ENCODE peak calls at places on chromosome 12, in four cellular contexts. E is upper lobe of right lung, N is Caco-2, Q is endothelial cell of umbilical vein. X is an unnamed sample.

GRCh38 chr12:4961311-4961710 is 51.6 kb downstream of the KCNA1 start:
- DNase-seq in E (no peak), N (no peak), Q (no peak), X (no peak)

GRCh38 chr12:52903285-52903854 is 1.5 kb downstream of the KRT8 start:
- DNase-seq in E (peak; percentile 91), N (no peak), Q (peak; percentile 75), X (no peak)

GRCh38 chr12:54412786-54413185 is 6.3 kb downstream of the ITGA5 start:
- DNase-seq in E (no peak), N (no peak), Q (peak; percentile 39), X (no peak)

GRCh38 chr12:12926571-12927071 is 25.3 kb downstream of the GPRC5D start:
- DNase-seq in E (no peak), N (peak; percentile 47), Q (no peak), X (no peak)

GRCh38 chr12:73863541-73863940 is 674.1 kb upstream of the ATXN7L3B start:
- DNase-seq in E (no peak), N (no peak), Q (peak; percentile 68), X (peak; percentile 4)

GRCh38 chr12:121918679-121919038 is 267 bp downstream of the CFAP251 start:
- DNase-seq in E (no peak), N (no peak), Q (no peak), X (no peak)

GRCh38 chr12:101795786-101796185 is 35.0 kb downstream of the GNPTAB start:
- DNase-seq in E (no peak), N (no peak), Q (no peak), X (no peak)

GRCh38 chr12:81998761-81999378 is 239.7 kb upstream of the PPFIA2 start:
- DNase-seq in E (no peak), N (no peak), Q (no peak), X (no peak)

GRCh38 chr12:96606134-96606533 is 116.8 kb downstream of the CFAP54 start:
- DNase-seq in E (no peak), N (no peak), Q (no peak), X (no peak)

GRCh38 chr12:66552753-66553152 is 126.1 kb downstream of the GRIP1 start:
- DNase-seq in E (no peak), N (no peak), Q (no peak), X (no peak)

GRCh38 chr12:105980533-105980932 is 158.2 kb downstream of the NUAK1 start:
- DNase-seq in E (no peak), N (no peak), Q (no peak), X (no peak)

GRCh38 chr12:94284859-94285258 is 136.5 kb downstream of the PLXNC1 start:
- DNase-seq in E (no peak), N (no peak), Q (no peak), X (no peak)

GRCh38 chr12:114480309-114481199 is 74.6 kb upstream of the TBX5 start:
- DNase-seq in E (no peak), N (no peak), Q (no peak), X (no peak)
- H3K4me3 ChIP-seq in E (peak overlapping the region; percentile 47), N (no peak overlapping the region), Q (no peak overlapping the region), X (no peak overlapping the region)

DNA sequence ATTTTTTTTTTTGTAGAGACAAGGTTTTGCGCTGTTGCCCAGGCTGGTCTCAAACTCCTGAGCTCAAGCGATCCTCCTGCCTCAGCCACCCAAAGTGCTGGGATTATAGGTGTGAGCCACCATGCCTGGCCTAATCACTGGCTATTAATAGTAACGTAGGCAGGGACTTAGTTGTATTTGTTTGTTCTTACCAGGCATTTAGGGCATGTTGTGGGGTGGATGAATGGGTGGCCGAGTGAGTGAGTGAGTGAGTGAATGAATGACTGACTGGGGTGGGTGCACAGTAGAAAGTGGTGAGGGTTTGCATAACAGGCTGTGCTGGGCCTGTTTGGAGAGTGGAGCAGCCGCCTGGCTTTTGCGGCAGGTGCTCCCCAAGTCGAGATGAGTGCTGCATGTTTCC is 87.0 kb downstream of the FOXN4 start:
- DNase-seq in E (no peak), N (no peak), Q (no peak), X (no peak)
- H3K36me3 ChIP-seq in E (peaks cover 77% of the 10 kb centered on the region), N (peaks cover 2% of the 10 kb centered on the region), Q (no peaks in the 10 kb centered on the region), X (no peaks in the 10 kb centered on the region)

DNA sequence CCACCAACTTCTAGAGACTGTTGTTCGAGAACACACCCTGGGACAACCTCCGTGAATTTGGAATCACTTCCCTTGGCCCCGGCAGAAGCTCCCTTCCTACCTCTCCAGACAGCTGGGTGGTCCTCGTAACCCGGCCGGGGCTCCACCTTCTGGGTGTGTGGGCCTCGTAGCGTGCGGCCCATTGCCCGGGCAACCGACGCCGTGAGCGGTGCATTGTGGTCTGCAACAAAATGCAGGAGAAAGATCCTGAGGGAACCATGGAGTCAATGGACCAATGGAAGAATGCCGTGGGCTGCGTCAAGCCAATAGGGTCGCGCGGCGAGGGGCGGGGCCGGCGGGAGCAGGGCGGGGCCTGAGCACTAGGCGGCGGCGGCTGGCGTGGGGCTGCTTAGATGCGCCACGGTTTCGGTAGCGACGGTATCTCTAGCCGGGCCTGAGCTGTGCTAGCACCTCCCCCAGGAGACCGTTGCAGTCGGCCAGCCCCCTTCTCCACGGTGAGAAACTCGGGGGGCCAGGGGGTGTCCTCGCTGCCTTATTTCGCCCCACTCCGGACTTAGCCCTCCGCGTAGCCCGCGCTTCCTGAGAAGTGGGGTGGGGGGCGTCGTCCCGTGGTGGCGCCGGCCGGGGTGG is at the start of gene DYNLL1:
- DNase-seq in E (peak; percentile 97), N (peak; percentile 98), Q (peak; percentile 98), X (peak; percentile 71)
- TF ChIP-seq CTCF in E (no peak), N (no peak), Q (no peak), X (no peak)

DNA sequence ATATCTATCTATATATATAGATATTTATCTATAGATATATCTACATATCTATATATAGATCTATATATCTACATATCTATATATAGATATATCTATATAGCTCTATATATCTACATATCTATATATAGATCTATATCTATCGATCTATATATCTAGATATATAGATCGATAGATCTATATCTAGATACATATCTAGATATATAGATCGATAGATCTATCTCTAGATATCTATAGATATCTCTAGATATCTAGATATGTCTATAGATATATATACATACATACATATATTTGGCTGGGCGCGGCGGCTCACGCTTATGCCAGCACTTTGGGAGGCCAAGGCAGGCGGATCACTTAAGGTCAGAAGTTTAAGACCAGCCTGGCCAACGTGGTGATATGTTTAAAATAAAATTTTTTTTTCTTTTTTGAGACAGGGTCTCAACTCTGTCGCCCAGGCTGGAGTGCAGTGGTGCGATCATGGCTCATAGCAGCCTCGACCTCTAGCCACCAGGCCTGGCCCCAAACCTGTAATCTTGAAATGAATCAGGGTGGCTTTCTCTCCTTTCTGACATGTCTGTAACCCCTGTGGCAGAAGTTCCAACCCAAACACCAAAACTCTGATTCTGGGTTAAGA is 18.1 kb downstream of the ARPC3 start:
- DNase-seq in E (peak; percentile 55), N (no peak), Q (no peak), X (no peak)
- H3K4me3 ChIP-seq in E (peak overlapping the region; percentile 56), N (peak overlapping the region; percentile 43), Q (no peak overlapping the region), X (no peak overlapping the region)

GRCh38 chr12:238736-239398 is 23.8 kb downstream of the SLC6A13 start:
- DNase-seq in E (peak; percentile 15), N (no peak), Q (no peak), X (no peak)

GRCh38 chr12:238116-238515 is 24.2 kb upstream of the SLC6A12 start:
- DNase-seq in E (peak; percentile 6), N (no peak), Q (no peak), X (no peak)

GRCh38 chr12:234891-235415 is 21.0 kb upstream of the SLC6A12 start:
- DNase-seq in E (peak; percentile 29), N (no peak), Q (no peak), X (no peak)

GRCh38 chr12:236445-236844 is 22.5 kb upstream of the SLC6A12 start:
- DNase-seq in E (no peak), N (no peak), Q (no peak), X (no peak)

GRCh38 chr12:237026-237815 is 23.3 kb upstream of the SLC6A12 start:
- DNase-seq in E (peak; percentile 48), N (no peak), Q (no peak), X (no peak)
- H3K36me3 ChIP-seq in E (no peaks in the 10 kb centered on the region), N (no peaks in the 10 kb centered on the region), Q (no peaks in the 10 kb centered on the region), X (no peaks in the 10 kb centered on the region)

X was measured in kidney epithelial cell.